ENCODE peak calls at places on chromosomes 13 and 19, in eight cellular contexts. One of them, this sample, is unnamed. For H3K36me3 and H3K9me3, the result is how much of the 10 kb centered on the place peaks cover.

GRCh38 chr19:32174386-32175113 is 170.9 kb upstream of the ZNF507 start:
- DNase-seq in heart right ventricle: no peak
- DNase-seq in tibial nerve: no peak
- DNase-seq in cardiac muscle cell: no peak
- DNase-seq in upper lobe of right lung: no peak
- DNase-seq in adipocyte: no peak
- DNase-seq in mucosa of descending colon: no peak
- DNase-seq in ovary: no peak
- DNase-seq in this sample: no peak

GRCh38 chr19:30896551-30896950 is 452.7 kb downstream of the TSHZ3 start:
- DNase-seq in ovary: no peak
- DNase-seq in mucosa of descending colon: no peak
- DNase-seq in tibial nerve: no peak
- DNase-seq in adipocyte: no peak
- DNase-seq in cardiac muscle cell: no peak
- DNase-seq in upper lobe of right lung: no peak
- DNase-seq in heart right ventricle: no peak
- DNase-seq in this sample: no peak

GRCh38 chr13:51222510-51223283 is 499 bp downstream of the FAM124A start:
- DNase-seq in ovary: no peak
- DNase-seq in adipocyte: peak
- DNase-seq in mucosa of descending colon: no peak
- DNase-seq in tibial nerve: no peak
- DNase-seq in heart right ventricle: no peak
- DNase-seq in cardiac muscle cell: no peak
- DNase-seq in upper lobe of right lung: no peak
- DNase-seq in this sample: no peak

GRCh38 chr13:110438211-110438610 is 123.3 kb downstream of the RAB20 start:
- DNase-seq in mucosa of descending colon: no peak
- DNase-seq in heart right ventricle: no peak
- DNase-seq in adipocyte: no peak
- DNase-seq in cardiac muscle cell: no peak
- DNase-seq in tibial nerve: no peak
- DNase-seq in upper lobe of right lung: no peak
- DNase-seq in ovary: no peak
- DNase-seq in this sample: no peak

GRCh38 chr13:32984857-32985626 is 31.2 kb upstream of the KL start:
- DNase-seq in heart right ventricle: no peak
- DNase-seq in cardiac muscle cell: no peak
- DNase-seq in upper lobe of right lung: no peak
- DNase-seq in mucosa of descending colon: no peak
- DNase-seq in ovary: no peak
- DNase-seq in tibial nerve: no peak
- DNase-seq in adipocyte: no peak
- DNase-seq in this sample: peak

GRCh38 chr19:54168174-54168917 is 4.6 kb downstream of the TMC4 start:
- DNase-seq in adipocyte: peak
- DNase-seq in mucosa of descending colon: peak
- DNase-seq in heart right ventricle: peak
- DNase-seq in ovary: peak
- DNase-seq in cardiac muscle cell: peak
- DNase-seq in tibial nerve: peak
- DNase-seq in upper lobe of right lung: peak
- DNase-seq in this sample: peak

GRCh38 chr19:38975214-38975860 is at the start of gene FBXO17:
- DNase-seq in mucosa of descending colon: peak
- DNase-seq in adipocyte: peak
- DNase-seq in cardiac muscle cell: peak
- DNase-seq in upper lobe of right lung: peak
- DNase-seq in ovary: peak
- DNase-seq in heart right ventricle: peak
- DNase-seq in tibial nerve: peak
- DNase-seq in this sample: peak

GRCh38 chr19:39805120-39805519 is 26.5 kb downstream of the LEUTX start:
- DNase-seq in tibial nerve: no peak
- DNase-seq in heart right ventricle: no peak
- DNase-seq in mucosa of descending colon: no peak
- DNase-seq in ovary: no peak
- DNase-seq in upper lobe of right lung: no peak
- DNase-seq in cardiac muscle cell: no peak
- DNase-seq in adipocyte: no peak
- DNase-seq in this sample: no peak

GRCh38 chr19:3343619-3344502 is 22.5 kb upstream of the NFIC start:
- DNase-seq in mucosa of descending colon: peak
- DNase-seq in upper lobe of right lung: peak
- DNase-seq in heart right ventricle: peak
- DNase-seq in adipocyte: peak
- DNase-seq in tibial nerve: peak
- DNase-seq in cardiac muscle cell: peak
- DNase-seq in ovary: peak
- DNase-seq in this sample: peak

GRCh38 chr13:27309967-27310598 is 39.5 kb downstream of the RASL11A start:
- DNase-seq in adipocyte: no peak
- DNase-seq in cardiac muscle cell: no peak
- DNase-seq in tibial nerve: no peak
- DNase-seq in upper lobe of right lung: no peak
- DNase-seq in mucosa of descending colon: no peak
- DNase-seq in ovary: no peak
- DNase-seq in heart right ventricle: no peak
- DNase-seq in this sample: peak

GRCh38 chr13:41065098-41065497 is 3.8 kb downstream of the WBP4 start:
- DNase-seq in mucosa of descending colon: no peak
- DNase-seq in cardiac muscle cell: peak
- DNase-seq in tibial nerve: no peak
- DNase-seq in ovary: no peak
- DNase-seq in adipocyte: peak
- DNase-seq in heart right ventricle: no peak
- DNase-seq in upper lobe of right lung: no peak
- DNase-seq in this sample: peak

GRCh38 chr13:30463820-30464495 is 1.8 kb downstream of the HMGB1 start:
- DNase-seq in ovary: no peak
- DNase-seq in adipocyte: peak
- DNase-seq in heart right ventricle: peak
- DNase-seq in upper lobe of right lung: peak
- DNase-seq in mucosa of descending colon: peak
- DNase-seq in cardiac muscle cell: peak
- DNase-seq in tibial nerve: peak
- DNase-seq in this sample: peak

GRCh38 chr13:77053192-77053591 is 26.2 kb upstream of the FBXL3 start:
- DNase-seq in heart right ventricle: no peak
- DNase-seq in cardiac muscle cell: no peak
- DNase-seq in ovary: no peak
- DNase-seq in tibial nerve: no peak
- DNase-seq in adipocyte: no peak
- DNase-seq in upper lobe of right lung: no peak
- DNase-seq in mucosa of descending colon: no peak
- DNase-seq in this sample: no peak
- H3K36me3 ChIP-seq in heart right ventricle: half or more
- H3K36me3 ChIP-seq in cardiac muscle cell: under half
- H3K36me3 ChIP-seq in ovary: under half
- H3K36me3 ChIP-seq in tibial nerve: half or more
- H3K36me3 ChIP-seq in adipocyte: half or more
- H3K36me3 ChIP-seq in upper lobe of right lung: half or more
- H3K36me3 ChIP-seq in mucosa of descending colon: under half
- H3K36me3 ChIP-seq in this sample: under half

GRCh38 chr19:7595466-7596133 is at the start of gene CAMSAP3:
- DNase-seq in cardiac muscle cell: no peak
- DNase-seq in adipocyte: peak
- DNase-seq in tibial nerve: no peak
- DNase-seq in ovary: no peak
- DNase-seq in heart right ventricle: no peak
- DNase-seq in mucosa of descending colon: peak
- DNase-seq in upper lobe of right lung: peak
- DNase-seq in this sample: no peak
- H3K4me3 ChIP-seq in cardiac muscle cell: peak
- H3K4me3 ChIP-seq in adipocyte: no peak
- H3K4me3 ChIP-seq in tibial nerve: peak
- H3K4me3 ChIP-seq in ovary: peak
- H3K4me3 ChIP-seq in heart right ventricle: peak
- H3K4me3 ChIP-seq in mucosa of descending colon: peak
- H3K4me3 ChIP-seq in upper lobe of right lung: peak
- H3K4me3 ChIP-seq in this sample: peak

GRCh38 chr19:57293719-57294118 is 13.4 kb downstream of the ZNF460 start:
- DNase-seq in ovary: no peak
- DNase-seq in adipocyte: no peak
- DNase-seq in cardiac muscle cell: no peak
- DNase-seq in tibial nerve: no peak
- DNase-seq in upper lobe of right lung: no peak
- DNase-seq in heart right ventricle: no peak
- DNase-seq in mucosa of descending colon: no peak
- DNase-seq in this sample: no peak
- H3K9me3 ChIP-seq in ovary: under half
- H3K9me3 ChIP-seq in adipocyte: under half
- H3K9me3 ChIP-seq in cardiac muscle cell: under half
- H3K9me3 ChIP-seq in tibial nerve: half or more
- H3K9me3 ChIP-seq in upper lobe of right lung: under half
- H3K9me3 ChIP-seq in heart right ventricle: under half
- H3K9me3 ChIP-seq in mucosa of descending colon: half or more
- H3K9me3 ChIP-seq in this sample: half or more

GRCh38 chr13:77001963-77002587 is 10.2 kb downstream of the CLN5 start:
- DNase-seq in mucosa of descending colon: no peak
- DNase-seq in upper lobe of right lung: no peak
- DNase-seq in ovary: no peak
- DNase-seq in tibial nerve: no peak
- DNase-seq in adipocyte: no peak
- DNase-seq in cardiac muscle cell: no peak
- DNase-seq in heart right ventricle: no peak
- DNase-seq in this sample: no peak
- H3K36me3 ChIP-seq in mucosa of descending colon: under half
- H3K36me3 ChIP-seq in upper lobe of right lung: half or more
- H3K36me3 ChIP-seq in ovary: under half
- H3K36me3 ChIP-seq in tibial nerve: half or more
- H3K36me3 ChIP-seq in adipocyte: under half
- H3K36me3 ChIP-seq in cardiac muscle cell: under half
- H3K36me3 ChIP-seq in heart right ventricle: half or more
- H3K36me3 ChIP-seq in this sample: half or more

GRCh38 chr13:102807699-102808098 is 8.8 kb downstream of the BIVM start:
- DNase-seq in upper lobe of right lung: no peak
- DNase-seq in tibial nerve: no peak
- DNase-seq in adipocyte: no peak
- DNase-seq in ovary: no peak
- DNase-seq in heart right ventricle: no peak
- DNase-seq in mucosa of descending colon: no peak
- DNase-seq in cardiac muscle cell: no peak
- DNase-seq in this sample: no peak
- H3K4me3 ChIP-seq in upper lobe of right lung: no peak
- H3K4me3 ChIP-seq in tibial nerve: no peak
- H3K4me3 ChIP-seq in adipocyte: no peak
- H3K4me3 ChIP-seq in ovary: no peak
- H3K4me3 ChIP-seq in heart right ventricle: no peak
- H3K4me3 ChIP-seq in mucosa of descending colon: no peak
- H3K4me3 ChIP-seq in cardiac muscle cell: no peak
- H3K4me3 ChIP-seq in this sample: no peak

DNA sequence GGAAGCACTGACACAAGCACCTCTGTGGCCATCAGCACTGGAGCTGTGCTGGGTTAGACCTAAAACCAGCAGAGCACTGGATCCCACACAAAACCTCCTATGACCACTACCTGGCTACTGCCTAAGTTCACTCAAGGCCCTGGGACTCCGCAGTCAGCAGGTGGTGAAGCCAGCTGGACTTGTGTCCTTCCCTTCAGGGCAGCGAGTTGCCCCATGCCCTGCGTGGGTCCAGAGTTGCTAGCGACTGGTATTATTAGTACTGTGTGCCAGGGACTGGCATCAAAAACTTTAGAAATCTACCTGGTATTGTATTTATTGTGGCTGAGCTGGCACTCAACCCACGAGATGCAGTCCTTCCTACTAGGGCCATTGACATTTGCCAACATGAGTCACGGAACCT is 6.0 kb downstream of the OR10H4 start:
- DNase-seq in mucosa of descending colon: no peak
- DNase-seq in adipocyte: no peak
- DNase-seq in tibial nerve: no peak
- DNase-seq in ovary: no peak
- DNase-seq in upper lobe of right lung: no peak
- DNase-seq in cardiac muscle cell: no peak
- DNase-seq in heart right ventricle: no peak
- DNase-seq in this sample: no peak
- H3K9me3 ChIP-seq in mucosa of descending colon: under half
- H3K9me3 ChIP-seq in adipocyte: under half
- H3K9me3 ChIP-seq in tibial nerve: under half
- H3K9me3 ChIP-seq in ovary: under half
- H3K9me3 ChIP-seq in upper lobe of right lung: under half
- H3K9me3 ChIP-seq in cardiac muscle cell: under half
- H3K9me3 ChIP-seq in heart right ventricle: under half
- H3K9me3 ChIP-seq in this sample: under half